ENCODE peak calls at places on chromosomes 2 and 18, in ten cellular contexts. W is DMS153; X is K562; Y is COR-L47; A is HEK293T; E is iPS DF 19.7; K is activated CD8-positive, alpha-beta memory T cell treated with anti-CD3 and anti-CD28 coated beads, Interleukin-2, amount 50 U/mL, for 48 hours; Z is activated naive CD4-positive, alpha-beta T cell; D is activated T-helper 1 cell treated with anti-CD3 and anti-CD28 coated beads, Interleukin-12 subunit alpha, Interleukin-12 subunit beta, Interleukin-2, Interleukin-4 antibody, amounts not matched to agents 30 ng/mL and 10 ng/mL and 1 ng/mL, durations not matched to agents 14 hours and 24 hours and 36 hours; B is nephron progenitor cell. P is an unnamed sample.
A peak's percentile ranks its signal among the peaks of the same experiment; 100 is the strongest.

GRCh38 chr2:26281226-26281625 is 36.5 kb downstream of the HADHB start:
- DNase-seq in W (no peak), B (no peak), Z (no peak), E (no peak), K (no peak), A (no peak), Y (no peak), X (no peak), D (no peak), P (no peak)

GRCh38 chr18:13982136-13982535 is 66.8 kb upstream of the MC2R start:
- DNase-seq in X (no peak), W (no peak), E (peak; percentile 64), B (no peak), Z (no peak), D (no peak), K (no peak), A (no peak), Y (no peak), P (no peak)

GRCh38 chr2:19839438-19839837 is 62.3 kb downstream of the TTC32 start:
- DNase-seq in W (no peak), B (no peak), Y (no peak), D (no peak), Z (no peak), K (no peak), A (no peak), E (no peak), X (no peak), P (no peak)

GRCh38 chr18:6633370-6633769 is 96.1 kb upstream of the ARHGAP28 start:
- DNase-seq in Y (peak; percentile 75), Z (no peak), B (no peak), W (peak; percentile 22), A (no peak), K (no peak), D (no peak), E (peak; percentile 40), X (no peak), P (no peak)

GRCh38 chr2:195307751-195308150 is 349.3 kb upstream of the SLC39A10 start:
- DNase-seq in X (no peak), W (no peak), D (no peak), E (no peak), Y (no peak), A (no peak), B (no peak), Z (no peak), K (no peak), P (no peak)

GRCh38 chr18:32010124-32010745 is 8.4 kb upstream of the RNF125 start:
- DNase-seq in X (no peak), E (no peak), B (no peak), D (no peak), K (no peak), Y (no peak), A (no peak), Z (no peak), W (no peak), P (no peak)

GRCh38 chr2:238428866-238429265 is 2.1 kb downstream of the ASB1 start:
- DNase-seq in D (no peak), E (no peak), A (no peak), Z (no peak), B (no peak), Y (no peak), X (no peak), K (no peak), W (no peak), P (no peak)

GRCh38 chr2:237629739-237630138 is 2.4 kb downstream of the LRRFIP1 start:
- DNase-seq in K (no peak), Y (no peak), X (no peak), A (no peak), Z (no peak), D (no peak), E (no peak), B (no peak), W (no peak), P (no peak)

GRCh38 chr2:55151721-55152433 is 80.2 kb downstream of the CLHC1 start:
- DNase-seq in Y (no peak), E (no peak), Z (no peak), A (no peak), W (no peak), K (no peak), D (no peak), X (no peak), B (no peak), P (no peak)

GRCh38 chr2:11742317-11742701 is 4.1 kb upstream of the LPIN1 start:
- DNase-seq in D (no peak), K (no peak), Y (no peak), X (peak; percentile 70), B (no peak), A (no peak), W (no peak), E (no peak), Z (no peak), P (no peak)

GRCh38 chr2:23293063-23293462 is 91.9 kb upstream of the KLHL29 start:
- DNase-seq in W (no peak), B (no peak), X (no peak), E (no peak), D (no peak), A (no peak), Z (no peak), Y (no peak), K (no peak), P (no peak)

GRCh38 chr2:38692636-38693318 is 26.9 kb downstream of the GALM start:
- DNase-seq in K (no peak), D (no peak), E (no peak), Z (no peak), Y (no peak), B (no peak), W (no peak), A (no peak), X (peak; percentile 66), P (no peak)

GRCh38 chr2:57936216-57936615 is 110.4 kb upstream of the VRK2 start:
- DNase-seq in Y (no peak), E (no peak), Z (no peak), A (no peak), W (no peak), X (no peak), D (no peak), K (no peak), B (no peak), P (no peak)

GRCh38 chr2:209936106-209936663 is 66.3 kb upstream of the RPE start:
- DNase-seq in W (no peak), E (no peak), Z (no peak), Y (no peak), K (no peak), D (no peak), A (no peak), B (no peak), X (no peak), P (no peak)

GRCh38 chr2:59184281-59185020 is 943.3 kb upstream of the FANCL start:
- DNase-seq in E (no peak), Y (no peak), D (no peak), K (no peak), W (no peak), X (peak; percentile 1), B (no peak), A (no peak), Z (no peak), P (no peak)

GRCh38 chr2:183037660-183038340 is 457 bp downstream of the NCKAP1 start:
- DNase-seq in Z (peak; percentile 37), K (peak; percentile 72), W (no peak), A (peak; percentile 39), E (no peak), D (peak; percentile 17), B (peak; percentile 71), X (peak; percentile 67), Y (peak; percentile 74), P (peak; percentile 16)

GRCh38 chr2:88097891-88098557 is 29.8 kb downstream of the FABP1 start:
- DNase-seq in B (no peak), K (no peak), X (no peak), A (no peak), E (no peak), Z (no peak), W (no peak), D (no peak), Y (no peak), P (no peak)

GRCh38 chr18:21444465-21445023 is 156.0 kb downstream of the ESCO1 start:
- DNase-seq in W (peak; percentile 19), A (peak; percentile 63), B (peak; percentile 20), X (peak; percentile 60), Z (no peak), D (no peak), K (no peak), E (peak; percentile 33), Y (peak; percentile 57), P (peak; percentile 53)

GRCh38 chr2:86011449-86011941 is 94.2 kb downstream of the POLR1A start:
- DNase-seq in X (no peak), D (no peak), W (no peak), K (no peak), Z (no peak), B (no peak), E (no peak), Y (no peak), A (no peak), P (no peak)

GRCh38 chr18:73688851-73689659 is 458.6 kb downstream of the FBXO15 start:
- DNase-seq in E (no peak), K (no peak), Y (no peak), Z (no peak), A (no peak), D (no peak), W (no peak), B (peak; percentile 17), X (no peak), P (no peak)

GRCh38 chr2:219452361-219453317 is 18.0 kb downstream of the SPEG start:
- DNase-seq in D (no peak), X (peak; percentile 38), W (no peak), E (no peak), B (no peak), K (no peak), Y (no peak), Z (no peak), A (no peak), P (no peak)

GRCh38 chr2:219957815-219958214 is 330.4 kb downstream of the SLC4A3 start:
- DNase-seq in W (no peak), E (no peak), Z (no peak), X (no peak), D (no peak), Y (no peak), B (no peak), A (no peak), K (no peak), P (no peak)

GRCh38 chr18:53798516-53798915 is 426.0 kb downstream of the MBD2 start:
- DNase-seq in E (no peak), B (no peak), Y (no peak), Z (no peak), D (no peak), X (no peak), K (no peak), W (no peak), A (no peak), P (no peak)

GRCh38 chr2:219627105-219628100 is at the start of gene SLC4A3:
- DNase-seq in K (no peak), Z (no peak), B (peak; percentile 66), E (no peak), Y (no peak), X (peak; percentile 17), A (peak; percentile 79), W (peak; percentile 3), D (no peak), P (peak; percentile 75)

GRCh38 chr2:65729246-65729645 is 296.8 kb upstream of the SPRED2 start:
- DNase-seq in Y (no peak), Z (no peak), D (no peak), E (no peak), X (no peak), A (no peak), B (no peak), W (peak; percentile 1), K (no peak), P (no peak)

GRCh38 chr18:9992988-9993845 is 79.4 kb downstream of the VAPA start:
- DNase-seq in X (no peak), Z (no peak), W (no peak), Y (no peak), E (no peak), A (no peak), B (no peak), K (no peak), D (no peak), P (no peak)

GRCh38 chr18:57576316-57576715 is 10.2 kb downstream of the FECH start:
- DNase-seq in K (no peak), B (no peak), A (no peak), D (no peak), E (no peak), Y (no peak), X (no peak), Z (no peak), W (no peak), P (no peak)

GRCh38 chr2:138893746-138894145 is 113.6 kb upstream of the NXPH2 start:
- DNase-seq in Z (no peak), A (no peak), B (no peak), X (no peak), W (no peak), D (no peak), K (no peak), Y (no peak), E (no peak), P (no peak)